ENCODE peak calls at places on chromosomes 11 and 22, in ten cellular contexts. T is activated naive CD4-positive, alpha-beta T cell treated with anti-CD3 and anti-CD28 coated beads, Interleukin-2, amount 10 ng/mL, durations not matched to agents 7 days and 5 days; H is GM23248; E is activated gamma-delta T cell treated with Interleukin-2 at 50 U/mL for 16 hours; W is HCEC 1CT; F is activated T-helper 1 cell treated with anti-CD3 and anti-CD28 coated beads, Interleukin-12 subunit alpha, Interleukin-12 subunit beta, Interleukin-2, Interleukin-4 antibody, amounts not matched to agents 30 ng/mL and 10 ng/mL and 1 ng/mL, durations not matched to agents 14 hours and 24 hours and 36 hours; C is HuH-7; L is NCI-H774; R is heart left ventricle; I is LoVo. V is an unnamed sample.

GRCh38 chr11:125892071-125892470 is 4.6 kb downstream of the HYLS1 start:
- DNase-seq in L (no peak), H (peak), W (peak), R (no peak), I (no peak), T (no peak), F (no peak), C (no peak), E (no peak), V (no peak)

GRCh38 chr11:113104390-113105251 is 143.4 kb downstream of the NCAM1 start:
- DNase-seq in L (no peak), T (no peak), E (no peak), F (no peak), I (no peak), W (no peak), H (no peak), R (no peak), C (no peak), V (no peak)

GRCh38 chr11:11629368-11629767 is 7.6 kb upstream of the GALNT18 start:
- DNase-seq in H (no peak), I (no peak), T (no peak), F (no peak), W (no peak), L (no peak), R (no peak), C (no peak), E (no peak), V (no peak)

GRCh38 chr11:128667873-128668272 is 26.0 kb upstream of the FLI1 start:
- DNase-seq in W (peak), T (no peak), F (no peak), I (no peak), H (peak), L (no peak), E (no peak), C (no peak), R (no peak), V (no peak)

GRCh38 chr22:47110817-47111443 is 348.5 kb downstream of the TBC1D22A start:
- DNase-seq in E (no peak), R (no peak), T (no peak), H (no peak), C (no peak), I (no peak), F (no peak), L (no peak), W (no peak), V (no peak)

GRCh38 chr11:74069146-74070046 is 60.5 kb upstream of the UCP3 start:
- DNase-seq in H (peak), R (no peak), T (no peak), F (no peak), C (no peak), I (no peak), L (peak), W (no peak), E (no peak), V (no peak)

GRCh38 chr11:64224151-64224890 is 1.7 kb downstream of the TRPT1 start:
- DNase-seq in I (no peak), L (no peak), R (peak), H (no peak), C (no peak), W (no peak), E (no peak), T (no peak), F (no peak), V (no peak)

GRCh38 chr11:2474059-2474901 is 29.5 kb downstream of the KCNQ1 start:
- DNase-seq in T (no peak), E (no peak), C (no peak), R (peak), L (peak), W (no peak), I (no peak), F (no peak), H (no peak), V (no peak)

GRCh38 chr11:124732230-124732629 is 7.5 kb upstream of the NRGN start:
- DNase-seq in L (no peak), R (peak), T (no peak), I (no peak), F (no peak), E (no peak), W (no peak), C (no peak), H (no peak), V (no peak)